ENCODE peak calls at places on chromosomes 16 and 17, in four cellular contexts. One of them, this sample, is unnamed.

GRCh38 chr16:61471737-61472136 is 564.5 kb downstream of the CDH8 start:
- DNase-seq in mammary epithelial cell: no peak
- DNase-seq in colonic mucosa: no peak
- DNase-seq in SK-N-SH: no peak
- DNase-seq in this sample: no peak

GRCh38 chr17:74943808-74944522 is 8.3 kb downstream of the OTOP3 start:
- DNase-seq in mammary epithelial cell: peak; percentile 94
- DNase-seq in colonic mucosa: no peak
- DNase-seq in SK-N-SH: no peak
- DNase-seq in this sample: no peak

GRCh38 chr17:12789976-12790805 is 893 bp downstream of the ARHGAP44 start:
- DNase-seq in mammary epithelial cell: no peak
- DNase-seq in colonic mucosa: peak; percentile 45
- DNase-seq in SK-N-SH: no peak
- DNase-seq in this sample: no peak

GRCh38 chr17:6800422-6801027 is 24.5 kb downstream of the FBXO39 start:
- DNase-seq in mammary epithelial cell: no peak
- DNase-seq in colonic mucosa: no peak
- DNase-seq in SK-N-SH: no peak
- DNase-seq in this sample: peak; percentile 28

GRCh38 chr17:73138541-73139138 is 26.2 kb upstream of the SSTR2 start:
- DNase-seq in mammary epithelial cell: no peak
- DNase-seq in colonic mucosa: no peak
- DNase-seq in SK-N-SH: no peak
- DNase-seq in this sample: no peak

GRCh38 chr17:66518677-66519076 is 216.3 kb downstream of the PRKCA start:
- DNase-seq in mammary epithelial cell: no peak
- DNase-seq in colonic mucosa: no peak
- DNase-seq in SK-N-SH: peak; percentile 49
- DNase-seq in this sample: no peak

GRCh38 chr16:79628501-79628975 is 28.0 kb upstream of the MAF start:
- DNase-seq in mammary epithelial cell: peak; percentile 97
- DNase-seq in colonic mucosa: no peak
- DNase-seq in SK-N-SH: no peak
- DNase-seq in this sample: no peak

GRCh38 chr17:58576679-58577367 is 62.4 kb upstream of the MTMR4 start:
- DNase-seq in mammary epithelial cell: peak; percentile 81
- DNase-seq in colonic mucosa: no peak
- DNase-seq in SK-N-SH: no peak
- DNase-seq in this sample: no peak

GRCh38 chr17:40331743-40332641 is 23.0 kb downstream of the RARA start:
- DNase-seq in mammary epithelial cell: no peak
- DNase-seq in colonic mucosa: peak; percentile 63
- DNase-seq in SK-N-SH: peak; percentile 97
- DNase-seq in this sample: peak; percentile 73

GRCh38 chr16:57422026-57422944 is 17.7 kb downstream of the CCL17 start:
- DNase-seq in mammary epithelial cell: peak; percentile 33
- DNase-seq in colonic mucosa: peak; percentile 59
- DNase-seq in SK-N-SH: peak; percentile 72
- DNase-seq in this sample: peak; percentile 67

GRCh38 chr17:60076811-60077210 is 1.9 kb downstream of the HEATR6 start:
- DNase-seq in mammary epithelial cell: no peak
- DNase-seq in colonic mucosa: no peak
- DNase-seq in SK-N-SH: no peak
- DNase-seq in this sample: no peak

GRCh38 chr17:28065706-28066105 is 23.2 kb downstream of the NLK start:
- DNase-seq in mammary epithelial cell: no peak
- DNase-seq in colonic mucosa: no peak
- DNase-seq in SK-N-SH: no peak
- DNase-seq in this sample: peak; percentile 63

GRCh38 chr17:48046296-48046695 is 1.9 kb upstream of the NFE2L1 start:
- DNase-seq in mammary epithelial cell: no peak
- DNase-seq in colonic mucosa: no peak
- DNase-seq in SK-N-SH: no peak
- DNase-seq in this sample: no peak
- H3K4me3 ChIP-seq in mammary epithelial cell: peak overlapping the region; percentile 84
- H3K4me3 ChIP-seq in colonic mucosa: no peak overlapping the region
- H3K4me3 ChIP-seq in SK-N-SH: peak overlapping the region; percentile 77
- H3K4me3 ChIP-seq in this sample: no peak overlapping the region

DNA sequence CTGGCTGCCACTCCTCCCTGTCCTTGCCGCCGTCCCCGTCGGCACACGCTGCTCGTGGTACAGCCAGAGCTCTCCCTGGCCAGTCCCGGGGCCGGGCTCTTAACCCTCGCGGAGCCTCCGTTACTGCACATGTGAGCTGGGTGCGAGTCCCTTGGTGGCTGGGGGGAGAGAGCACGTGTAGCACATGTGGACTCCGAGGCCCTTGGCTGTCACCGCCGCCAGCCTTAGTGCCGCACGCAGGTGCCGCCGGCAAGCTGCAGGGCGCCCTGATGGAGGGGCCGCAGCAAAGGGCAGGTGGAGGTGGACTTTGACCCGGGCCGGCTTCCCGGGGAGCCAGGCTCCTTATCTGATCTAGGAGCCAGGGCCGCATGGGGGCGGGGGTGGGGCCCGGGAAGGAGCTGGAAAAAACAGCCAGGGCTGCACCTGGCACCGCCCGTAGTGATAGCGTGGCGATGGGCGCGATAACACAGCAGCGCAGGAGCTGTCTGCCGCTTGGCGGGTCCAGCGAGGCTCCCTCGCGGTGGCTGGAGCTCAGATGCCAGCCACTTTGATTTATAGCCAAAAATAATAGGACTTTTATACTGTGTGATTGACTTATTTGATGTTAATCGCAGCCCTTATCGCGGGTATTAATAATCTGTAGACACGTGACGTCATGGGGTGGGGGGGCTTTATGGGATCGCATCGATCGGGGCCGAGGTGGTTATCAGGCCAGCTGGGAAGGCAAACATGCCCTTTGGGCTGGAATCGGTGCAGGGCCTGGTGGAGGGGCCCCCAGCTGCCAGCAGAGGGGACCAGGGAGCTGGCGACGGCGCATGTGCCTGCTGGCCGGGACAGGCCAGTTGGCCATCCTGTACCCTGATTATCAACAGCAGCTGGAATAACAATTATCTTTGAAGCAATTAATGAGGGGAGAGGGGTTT is 35.1 kb downstream of the ZFPM1 start:
- DNase-seq in mammary epithelial cell: no peak
- DNase-seq in colonic mucosa: peak; percentile 96
- DNase-seq in SK-N-SH: peak; percentile 91
- DNase-seq in this sample: no peak
- H3K27ac ChIP-seq in mammary epithelial cell: no peak overlapping the region
- H3K27ac ChIP-seq in colonic mucosa: peak overlapping the region; percentile 40
- H3K27ac ChIP-seq in SK-N-SH: peak overlapping the region; percentile 63
- H3K27ac ChIP-seq in this sample: no peak overlapping the region

GRCh38 chr16:67992661-67993206 is 6.5 kb downstream of the DPEP2 start:
- DNase-seq in mammary epithelial cell: no peak
- DNase-seq in colonic mucosa: no peak
- DNase-seq in SK-N-SH: no peak
- DNase-seq in this sample: no peak
- H3K9ac ChIP-seq in mammary epithelial cell: no peak overlapping the region
- H3K9ac ChIP-seq in colonic mucosa: peak overlapping the region; percentile 60
- H3K9ac ChIP-seq in SK-N-SH: no peak overlapping the region
- H3K9ac ChIP-seq in this sample: no peak overlapping the region

DNA sequence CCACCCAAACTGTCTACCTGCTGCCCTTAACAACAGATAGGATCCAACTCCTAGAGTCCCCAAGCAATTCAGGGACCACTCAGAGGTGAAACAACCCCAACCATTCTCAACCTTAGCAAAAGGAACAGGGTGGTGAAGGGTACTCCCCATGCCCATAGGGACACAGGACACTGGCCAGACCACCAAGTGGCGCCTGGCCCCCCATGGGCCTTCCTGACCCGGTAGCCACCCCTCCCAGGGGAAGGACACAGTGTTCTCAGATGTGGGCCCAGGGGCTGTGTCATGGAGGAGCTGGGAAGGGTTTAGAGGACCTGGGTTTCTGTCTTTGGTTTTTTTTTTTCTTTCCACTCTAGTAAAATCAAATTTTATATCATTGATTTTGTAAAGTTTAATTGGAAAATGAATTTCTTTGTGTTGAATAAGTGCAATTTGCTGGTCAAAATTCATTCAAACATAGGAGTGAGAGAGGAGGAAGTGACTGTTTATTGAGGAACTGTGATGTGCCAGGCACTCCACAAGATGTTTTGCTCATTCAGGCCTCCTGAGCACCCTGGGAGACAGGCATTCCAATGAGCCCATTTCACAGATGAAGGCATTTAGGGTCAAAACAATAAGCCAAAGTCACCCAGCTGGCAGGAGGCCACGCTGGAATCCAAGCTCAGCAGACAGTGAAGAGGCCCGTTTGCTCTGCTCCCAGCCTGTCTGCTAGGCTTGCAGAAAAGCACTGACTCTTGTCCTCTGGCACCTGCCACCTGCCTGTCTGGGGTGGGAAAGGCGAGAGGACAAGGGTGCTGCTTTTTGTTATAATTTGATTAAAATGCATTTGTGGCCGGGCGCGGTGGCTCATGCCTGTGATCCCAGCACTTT is 9.9 kb upstream of the SLC25A39 start:
- DNase-seq in mammary epithelial cell: no peak
- DNase-seq in colonic mucosa: no peak
- DNase-seq in SK-N-SH: no peak
- DNase-seq in this sample: no peak
- H3K4me3 ChIP-seq in mammary epithelial cell: no peak overlapping the region
- H3K4me3 ChIP-seq in colonic mucosa: no peak overlapping the region
- H3K4me3 ChIP-seq in SK-N-SH: no peak overlapping the region
- H3K4me3 ChIP-seq in this sample: no peak overlapping the region

GRCh38 chr16:72926671-72927070 is 121.3 kb downstream of the ZFHX3 start:
- DNase-seq in mammary epithelial cell: no peak
- DNase-seq in colonic mucosa: no peak
- DNase-seq in SK-N-SH: no peak
- DNase-seq in this sample: no peak
- H3K27ac ChIP-seq in mammary epithelial cell: no peak overlapping the region
- H3K27ac ChIP-seq in colonic mucosa: no peak overlapping the region
- H3K27ac ChIP-seq in SK-N-SH: no peak overlapping the region
- H3K27ac ChIP-seq in this sample: no peak overlapping the region